ENCODE peak calls at places on chromosomes 2 and 18, in eight cellular contexts. C is spleen, A is stomach, B is prostate gland, O is vagina, V is GM12878, Z is K562, X is HCT116. L is an unnamed sample.

GRCh38 chr2:164186596-164186995 is 434.7 kb downstream of the GRB14 start:
- DNase-seq in O (no peak), B (no peak), C (no peak), Z (no peak), V (no peak), A (no peak), X (no peak), L (no peak)

GRCh38 chr2:96241227-96241626 is 24.6 kb downstream of the TMEM127 start:
- DNase-seq in B (no peak), C (no peak), O (no peak), Z (no peak), X (no peak), V (no peak), A (no peak), L (no peak)

GRCh38 chr2:215535726-215536125 is 99.9 kb upstream of the FN1 start:
- DNase-seq in V (no peak), O (no peak), C (no peak), X (no peak), Z (no peak), B (no peak), A (no peak), L (no peak)

GRCh38 chr2:39486071-39486470 is 49.0 kb upstream of the MAP4K3 start:
- DNase-seq in X (no peak), Z (no peak), B (no peak), C (no peak), O (no peak), A (no peak), V (no peak), L (no peak)

GRCh38 chr2:48723125-48723524 is 32.4 kb downstream of the LHCGR start:
- DNase-seq in V (no peak), A (no peak), Z (no peak), X (no peak), C (no peak), O (no peak), B (no peak), L (no peak)

GRCh38 chr18:25180974-25181373 is 171.0 kb downstream of the ZNF521 start:
- DNase-seq in A (no peak), C (no peak), B (no peak), Z (no peak), O (no peak), X (no peak), V (no peak), L (no peak)

GRCh38 chr2:133331437-133331836 is 236.8 kb downstream of the NCKAP5 start:
- DNase-seq in Z (no peak), B (no peak), C (no peak), A (no peak), X (no peak), O (no peak), V (no peak), L (no peak)

GRCh38 chr2:142756430-142756829 is 121.0 kb upstream of the KYNU start:
- DNase-seq in B (no peak), C (no peak), O (no peak), Z (no peak), A (no peak), X (no peak), V (no peak), L (no peak)

GRCh38 chr2:96875498-96876035 is 5.7 kb upstream of the SEMA4C start:
- DNase-seq in X (no peak), C (no peak), A (no peak), Z (no peak), B (no peak), O (no peak), V (no peak), L (no peak)

GRCh38 chr2:196314780-196315179 is 143.4 kb upstream of the STK17B start:
- DNase-seq in Z (no peak), C (no peak), O (no peak), V (no peak), B (no peak), X (no peak), A (no peak), L (no peak)

GRCh38 chr2:168801961-168802824 is at the start of gene NOSTRIN:
- DNase-seq in Z (peak), C (no peak), O (no peak), A (peak), V (no peak), X (peak), B (peak), L (peak)
- TF ChIP-seq POLR2A in Z (peak), C (no peak), O (no peak), A (no peak), V (no peak), X (no peak), B (no peak), L (peak)

DNA sequence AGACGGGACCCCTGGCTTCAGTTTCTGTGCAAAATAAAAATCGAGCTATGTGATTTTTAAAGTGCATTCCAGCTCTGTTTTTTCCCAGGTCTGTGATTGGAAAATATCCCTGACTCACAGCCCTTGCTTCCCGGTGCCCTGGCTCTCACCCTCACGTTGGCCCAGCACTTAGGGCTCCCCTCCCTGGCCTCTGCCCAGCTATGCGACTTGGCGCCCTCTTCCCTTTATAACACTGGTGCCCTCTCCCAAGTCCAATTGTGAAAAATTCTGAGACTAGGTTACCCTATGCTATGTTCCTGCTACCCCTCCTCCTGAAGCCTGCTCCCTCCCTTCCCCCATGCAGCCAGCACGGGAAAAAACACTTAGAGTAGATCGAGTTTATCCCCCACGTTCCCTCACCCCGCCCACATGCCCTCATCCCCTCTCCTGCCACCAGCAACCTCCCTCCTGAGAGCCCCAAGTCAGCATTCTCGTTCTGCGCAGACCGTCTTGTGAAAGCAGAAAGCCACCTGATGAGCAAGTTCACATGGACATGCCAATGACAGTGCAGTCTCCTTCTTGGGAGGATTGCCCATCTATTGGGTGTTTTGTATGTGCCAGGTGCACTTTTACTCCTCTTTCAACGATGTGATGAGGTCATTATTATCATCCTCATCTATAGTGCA is 228.8 kb downstream of the VAPA start:
- DNase-seq in O (peak), Z (no peak), C (no peak), X (no peak), A (no peak), B (no peak), V (no peak), L (no peak)
- TF ChIP-seq POLR2AphosphoS5 in O (no peak), Z (no peak), C (no peak), X (no peak), A (no peak), B (no peak), V (no peak), L (no peak)

DNA sequence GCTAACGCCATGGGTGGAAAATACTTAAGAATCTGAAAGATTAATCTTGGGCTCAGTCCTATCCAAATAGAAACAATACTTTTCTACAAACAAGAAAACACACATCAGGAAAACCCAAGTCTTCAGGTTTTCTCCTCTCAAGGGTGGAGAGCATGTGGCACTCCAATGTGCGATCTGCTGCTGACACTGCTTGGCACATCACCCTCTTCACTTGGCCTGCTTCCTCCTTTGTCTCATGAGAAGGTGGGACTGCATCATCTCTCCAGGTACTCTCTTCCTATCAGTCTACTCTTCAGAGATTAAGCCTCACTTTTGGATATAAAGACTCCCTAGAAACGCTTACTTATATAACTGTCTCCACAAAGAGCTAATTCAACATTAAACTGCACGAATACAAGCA is 26.4 kb downstream of the HDLBP start:
- DNase-seq in Z (no peak), C (no peak), X (no peak), B (no peak), O (no peak), A (no peak), V (no peak), L (no peak)
- H3K27ac ChIP-seq in Z (no peak), C (no peak), X (no peak), B (no peak), O (no peak), A (no peak), V (no peak), L (no peak)

GRCh38 chr18:26574958-26575864 is 26.9 kb upstream of the KCTD1 start:
- DNase-seq in V (no peak), Z (peak), C (peak), X (no peak), B (peak), O (no peak), A (peak), L (peak)
- TF ChIP-seq POLR2A in V (no peak), Z (no peak), C (no peak), X (no peak), B (no peak), O (no peak), A (no peak), L (no peak)

DNA sequence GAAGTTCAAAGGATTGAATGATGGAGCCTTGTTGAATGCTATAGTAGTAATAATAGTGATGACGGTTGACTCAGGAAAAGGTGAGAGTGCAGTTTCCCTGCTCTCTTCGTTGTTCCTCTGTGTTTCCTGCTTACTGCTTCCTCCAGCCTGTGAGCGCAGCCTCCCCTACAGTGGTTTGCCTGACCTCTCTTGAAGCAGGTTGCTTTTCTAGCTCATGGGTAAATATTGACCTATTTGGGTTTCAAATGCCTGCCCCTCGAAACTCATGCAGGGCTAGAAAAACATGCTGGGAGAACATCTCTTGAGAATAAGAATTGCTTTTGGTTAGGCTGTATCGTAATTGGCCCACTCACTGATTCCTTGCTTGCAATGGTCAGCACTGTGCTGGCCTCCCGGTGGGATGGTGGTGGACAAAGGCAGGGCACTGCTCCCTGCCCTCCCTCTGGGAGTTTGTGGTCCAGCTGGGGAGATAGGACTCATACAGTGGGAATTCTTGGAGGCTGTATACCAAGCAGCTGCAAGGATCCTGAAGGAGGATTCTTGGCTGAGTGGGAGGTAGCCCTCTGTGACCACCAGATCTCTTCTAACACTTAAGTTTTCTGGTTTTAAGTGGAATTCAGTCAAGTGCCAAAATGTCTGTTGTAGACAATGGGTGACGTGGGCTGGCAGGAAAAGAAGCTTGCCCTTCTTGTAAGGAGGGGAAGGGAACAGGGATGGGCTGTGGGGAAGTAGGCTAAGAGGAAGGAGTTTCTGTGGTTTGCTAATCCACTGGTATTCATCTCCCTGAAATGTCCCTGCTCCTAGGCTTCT is 5.4 kb upstream of the RNF181 start:
- DNase-seq in X (no peak), Z (no peak), B (no peak), O (no peak), C (no peak), A (peak), V (no peak), L (no peak)
- TF ChIP-seq POLR2AphosphoS5 in X (no peak), Z (no peak), B (no peak), O (no peak), C (no peak), A (no peak), V (no peak), L (no peak)

DNA sequence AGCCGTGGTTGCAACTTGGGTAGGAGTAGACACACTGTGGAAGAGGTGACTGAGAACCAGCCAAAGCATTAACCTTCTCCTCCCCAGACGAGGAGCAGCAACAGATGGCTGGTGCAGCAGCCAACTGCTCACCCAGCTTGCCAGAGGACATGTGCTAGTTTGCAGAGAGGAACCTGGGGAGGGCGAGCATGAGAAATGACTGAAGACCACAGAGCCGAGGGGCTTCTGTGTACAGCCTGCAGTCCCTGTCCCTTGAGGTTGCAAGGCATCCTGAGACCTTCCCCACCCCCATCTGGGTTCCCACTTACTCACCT is 82.2 kb downstream of the NRP2 start:
- DNase-seq in O (no peak), C (no peak), X (no peak), A (no peak), Z (no peak), B (no peak), V (no peak), L (no peak)
- H3K27ac ChIP-seq in O (peak), C (no peak), X (no peak), A (peak), Z (no peak), B (no peak), V (no peak), L (peak)

DNA sequence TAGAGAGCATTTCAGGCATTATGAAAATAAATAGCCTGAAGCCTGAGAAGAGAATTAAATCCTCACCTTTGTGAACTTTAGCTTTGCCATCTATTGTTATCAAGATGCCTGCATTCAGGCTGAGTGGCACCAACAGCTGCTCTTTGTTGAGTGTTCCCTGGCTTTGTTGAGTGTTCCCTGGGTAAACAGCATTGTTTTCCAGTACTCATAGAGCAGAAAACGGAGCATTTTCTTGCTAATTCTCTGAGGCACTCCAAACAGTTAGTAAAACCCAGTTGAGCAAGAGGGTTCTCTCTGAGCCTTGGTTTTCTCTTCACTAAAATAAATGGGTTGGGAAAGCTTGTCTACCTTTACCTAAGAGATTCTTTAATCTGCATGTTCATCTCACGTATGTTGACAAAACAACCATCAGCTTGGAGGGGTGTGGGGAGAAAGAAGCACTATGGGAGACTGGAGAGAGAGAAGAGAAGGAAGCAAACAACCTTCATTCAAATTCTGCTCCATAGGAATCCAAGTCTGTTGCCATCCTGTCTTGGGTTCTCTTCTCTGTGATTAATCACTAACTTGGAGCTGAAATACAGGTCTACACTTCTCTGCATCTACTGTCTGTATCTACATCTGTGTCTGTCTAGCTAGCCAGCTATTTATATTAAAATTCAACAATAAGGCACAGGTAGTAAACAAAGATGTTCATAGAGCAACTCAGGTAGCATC is 567.0 kb upstream of the SOX11 start:
- DNase-seq in B (no peak), O (no peak), C (no peak), V (no peak), X (no peak), A (no peak), Z (no peak), L (no peak)
- TF ChIP-seq POLR2A in B (no peak), O (no peak), C (no peak), V (no peak), X (no peak), A (no peak), Z (no peak), L (no peak)

DNA sequence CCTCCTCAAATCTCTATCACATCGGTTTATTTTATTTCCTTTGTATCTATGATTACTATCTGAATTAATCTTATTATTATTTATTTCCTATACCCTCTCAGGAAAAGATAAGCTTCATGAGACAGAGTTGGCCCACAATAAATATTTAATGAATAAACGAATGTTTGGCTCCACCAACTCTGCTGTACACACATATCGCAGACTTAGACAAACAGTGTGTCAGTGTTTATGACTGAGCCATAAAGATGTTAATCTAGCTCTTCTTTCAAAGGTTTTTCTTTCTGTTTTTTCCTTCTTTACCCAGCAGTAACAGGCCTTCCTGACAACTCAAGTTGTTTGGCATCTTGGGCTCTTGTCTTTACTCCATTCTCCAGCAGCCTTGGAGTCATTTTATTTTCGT is 329.5 kb downstream of the CDH2 start:
- DNase-seq in Z (no peak), C (no peak), X (no peak), A (no peak), O (no peak), B (peak), V (no peak), L (no peak)
- TF ChIP-seq POLR2AphosphoS5 in Z (no peak), C (no peak), X (no peak), A (no peak), O (no peak), B (peak), V (no peak), L (no peak)

GRCh38 chr18:46468431-46469180 is 188.4 kb downstream of the LOXHD1 start:
- DNase-seq in C (peak), O (no peak), B (peak), V (no peak), Z (no peak), X (no peak), A (no peak), L (no peak)
- H3K27ac ChIP-seq in C (no peak), O (no peak), B (peak), V (no peak), Z (no peak), X (no peak), A (no peak), L (no peak)

GRCh38 chr18:7566587-7567486 is at the start of gene PTPRM:
- DNase-seq in O (peak), A (peak), Z (peak), C (peak), X (peak), V (no peak), B (peak), L (peak)
- TF ChIP-seq POLR2A in O (peak), A (no peak), Z (no peak), C (no peak), X (no peak), V (no peak), B (peak), L (no peak)